ENCODE peak calls at places on chromosomes 6 and 20, in four cellular contexts. I, M, S and B are unnamed samples.
A peak's percentile ranks its signal among the peaks of the same experiment; 100 is the strongest.

GRCh38 chr6:133951881-133952814 is 876 bp upstream of the TBPL1 start:
- DNase-seq in S (no peak), I (peak; percentile 39), M (peak; percentile 77), B (peak; percentile 36)

GRCh38 chr20:11922561-11922960 is 4.9 kb downstream of the BTBD3 start:
- DNase-seq in I (no peak), S (no peak), M (no peak), B (no peak)

GRCh38 chr20:20594171-20594530 is 118.3 kb downstream of the RALGAPA2 start:
- DNase-seq in S (no peak), I (no peak), M (peak; percentile 39), B (no peak)

GRCh38 chr6:129750390-129750789 is 40.4 kb upstream of the ARHGAP18 start:
- DNase-seq in M (no peak), I (no peak), S (no peak), B (no peak)

GRCh38 chr6:71478834-71479541 is 190.4 kb downstream of the OGFRL1 start:
- DNase-seq in M (no peak), S (no peak), I (no peak), B (no peak)

GRCh38 chr6:57087916-57088315 is 2.1 kb upstream of the ZNF451 start:
- DNase-seq in I (no peak), S (no peak), M (no peak), B (no peak)

GRCh38 chr20:62203378-62204030 is 16.6 kb downstream of the HRH3 start:
- DNase-seq in I (no peak), M (no peak), S (no peak), B (no peak)

GRCh38 chr20:3248167-3248992 is 9.4 kb upstream of the SLC4A11 start:
- DNase-seq in S (no peak), I (no peak), M (no peak), B (no peak)

GRCh38 chr6:116115781-116116180 is 10.2 kb downstream of the COL10A1 start:
- DNase-seq in M (no peak), I (no peak), S (no peak), B (no peak)

GRCh38 chr6:157267109-157267611 is 56.2 kb downstream of the TMEM242 start:
- DNase-seq in M (no peak), S (no peak), I (no peak), B (no peak)

GRCh38 chr6:16769131-16769985 is 8.1 kb upstream of the ATXN1 start:
- DNase-seq in S (no peak), I (peak; percentile 15), M (peak; percentile 39), B (no peak)

GRCh38 chr6:73560853-73561407 is 40.1 kb upstream of the EEF1A1 start:
- DNase-seq in S (no peak), I (no peak), M (no peak), B (no peak)

GRCh38 chr20:24095753-24096152 is 107.2 kb upstream of the GGTLC1 start:
- DNase-seq in S (no peak), I (no peak), M (no peak), B (no peak)

GRCh38 chr20:44390280-44390679 is 34.8 kb downstream of the HNF4A start:
- DNase-seq in M (no peak), I (no peak), S (no peak), B (no peak)

GRCh38 chr6:15260099-15260821 is 14.4 kb downstream of the JARID2 start:
- DNase-seq in I (no peak), S (no peak), M (no peak), B (no peak)

GRCh38 chr6:132021552-132022375 is 70.6 kb upstream of the CCN2 start:
- DNase-seq in I (no peak), S (no peak), M (peak; percentile 96), B (no peak)

GRCh38 chr20:62741701-62742491 is 33.3 kb downstream of the NTSR1 start:
- DNase-seq in M (no peak), I (no peak), S (no peak), B (no peak)

GRCh38 chr6:110949679-110950285 is 8.7 kb upstream of the GTF3C6 start:
- DNase-seq in M (no peak), I (no peak), S (no peak), B (no peak)

GRCh38 chr6:167532410-167533294 is 207.8 kb downstream of the TTLL2 start:
- DNase-seq in M (no peak), I (no peak), S (no peak), B (no peak)

GRCh38 chr6:43478008-43478372 is 620 bp downstream of the TJAP1 start:
- DNase-seq in I (no peak), S (no peak), M (no peak), B (no peak)

GRCh38 chr6:43472515-43472914 is 4.9 kb upstream of the TJAP1 start:
- DNase-seq in I (no peak), M (no peak), S (no peak), B (no peak)

GRCh38 chr6:43477235-43478007 is at the start of gene TJAP1:
- DNase-seq in M (peak; percentile 80), S (peak; percentile 67), I (peak; percentile 91), B (peak; percentile 96)

GRCh38 chr6:43475506-43475905 is 1.9 kb upstream of the TJAP1 start:
- DNase-seq in M (no peak), I (no peak), S (no peak), B (no peak)

DNA sequence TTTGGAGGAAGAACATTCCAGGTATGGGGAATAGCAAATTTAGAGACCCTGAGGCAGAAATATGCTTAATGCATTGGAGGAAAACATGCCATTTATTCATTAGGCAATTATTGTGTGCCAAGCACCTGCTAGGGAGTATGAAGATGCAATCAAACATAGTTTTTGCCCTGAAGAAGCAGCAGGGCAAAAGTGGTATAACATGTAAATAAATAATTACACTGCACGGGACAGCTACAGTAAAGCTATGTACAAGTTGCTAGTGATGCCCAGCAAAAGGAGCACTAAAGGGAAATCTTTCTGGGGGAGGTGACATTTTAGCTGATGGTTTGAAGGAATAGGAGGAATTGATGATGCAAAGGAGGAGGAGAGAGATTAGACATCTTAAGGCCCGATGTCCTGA is 626 bp upstream of the TJAP1 start:
- DNase-seq in S (no peak), M (no peak), I (no peak), B (no peak)
- TF ChIP-seq TAF1 in S (no peak), M (no peak), I (no peak), B (no peak)

GRCh38 chr20:58619847-58620431 is 31.1 kb upstream of the STX16 start:
- DNase-seq in I (no peak), M (no peak), S (peak; percentile 50), B (no peak)
- TF ChIP-seq POLR2A in I (no peak), M (no peak), S (peak; percentile 98), B (no peak)

GRCh38 chr20:49515588-49515987 is 33.1 kb upstream of the KCNB1 start:
- DNase-seq in I (no peak), M (no peak), S (no peak), B (no peak)
- TF ChIP-seq POLR2AphosphoS5 in I (no peak), M (no peak), S (no peak), B (no peak)

GRCh38 chr6:142942238-142942637 is 2.7 kb downstream of the HIVEP2 start:
- DNase-seq in M (no peak), S (no peak), I (no peak), B (no peak)
- TF ChIP-seq TAF1 in M (no peak), S (no peak), I (no peak), B (no peak)

GRCh38 chr6:31947864-31948263 is 2.0 kb downstream of the CFB start:
- DNase-seq in M (no peak), S (no peak), I (no peak), B (no peak)
- TF ChIP-seq POLR2A in M (no peak), S (no peak), I (no peak), B (no peak)

GRCh38 chr6:37022135-37022863 is 16.8 kb downstream of the FGD2 start:
- DNase-seq in I (no peak), M (no peak), S (no peak), B (no peak)
- TF ChIP-seq POLR2AphosphoS5 in I (no peak), M (no peak), S (no peak), B (no peak)

GRCh38 chr20:37163832-37164554 is 15.1 kb upstream of the RPN2 start:
- DNase-seq in S (no peak), M (no peak), I (no peak), B (no peak)
- TF ChIP-seq TAF1 in S (no peak), M (no peak), I (no peak), B (no peak)

GRCh38 chr20:40689100-40689942 is at the start of gene MAFB:
- DNase-seq in M (peak; percentile 74), I (peak; percentile 58), S (peak; percentile 65), B (peak; percentile 58)
- TF ChIP-seq POLR2A in M (no peak), I (no peak), S (peak; percentile 88), B (peak; percentile 35)

GRCh38 chr6:18387061-18387721 is at the start of gene RNF144B:
- DNase-seq in I (no peak), M (peak; percentile 94), S (peak; percentile 88), B (peak; percentile 12)
- TF ChIP-seq POLR2AphosphoS5 in I (no peak), M (peak; percentile 53), S (peak; percentile 58), B (no peak)